ENCODE peak calls at places on chromosomes 3 and 15, in seven cellular contexts. U is fibroblast of lung, G is heart right ventricle, N is B cell, M is HFFc6, A is hepatocyte, H is BJ. K is an unnamed sample.

GRCh38 chr3:70120360-70120966 is 120.9 kb downstream of the SAMMSON start:
- DNase-seq in A (peak; percentile 78), H (no peak), G (peak; percentile 23), M (peak; percentile 25), U (peak; percentile 34), N (peak; percentile 25), K (peak; percentile 80)

GRCh38 chr15:50051811-50052419 is 67.1 kb downstream of the ATP8B4 start:
- DNase-seq in M (peak; percentile 87), N (no peak), U (peak; percentile 76), G (peak; percentile 64), A (peak; percentile 83), H (peak; percentile 28), K (no peak)

GRCh38 chr3:190345027-190345821 is 23.0 kb upstream of the CLDN1 start:
- DNase-seq in U (peak; percentile 97), G (peak; percentile 37), A (peak; percentile 49), M (peak; percentile 87), H (peak; percentile 81), N (no peak), K (no peak)

GRCh38 chr3:158748237-158748828 is 16.1 kb upstream of the RARRES1 start:
- DNase-seq in G (peak; percentile 26), H (no peak), N (no peak), U (no peak), A (no peak), M (no peak), K (peak; percentile 66)

GRCh38 chr3:171752329-171752728 is 58.0 kb downstream of the PLD1 start:
- DNase-seq in G (no peak), H (no peak), U (no peak), M (no peak), A (no peak), N (no peak), K (no peak)

GRCh38 chr15:61746589-61746988 is 313.7 kb downstream of the VPS13C start:
- DNase-seq in G (no peak), N (no peak), H (no peak), M (no peak), A (peak; percentile 16), U (no peak), K (no peak)

GRCh38 chr3:25493786-25494185 is 65.7 kb downstream of the RARB start:
- DNase-seq in H (peak; percentile 52), M (peak; percentile 4), G (no peak), U (peak; percentile 96), N (no peak), A (no peak), K (no peak)

GRCh38 chr3:150582620-150583019 is 20.5 kb upstream of the SELENOT start:
- DNase-seq in H (no peak), G (no peak), A (no peak), N (no peak), U (no peak), M (no peak), K (no peak)

GRCh38 chr3:63135362-63135761 is 142.7 kb upstream of the SYNPR start:
- DNase-seq in U (peak; percentile 86), M (no peak), A (no peak), N (no peak), H (no peak), G (no peak), K (no peak)

GRCh38 chr15:74229686-74230085 is 6.4 kb upstream of the CCDC33 start:
- DNase-seq in U (no peak), H (no peak), A (no peak), G (no peak), N (no peak), M (no peak), K (no peak)

GRCh38 chr3:187352581-187353575 is 15.3 kb upstream of the RTP4 start:
- DNase-seq in A (peak; percentile 35), U (peak; percentile 42), M (no peak), G (no peak), N (no peak), H (peak; percentile 49), K (no peak)

GRCh38 chr3:196988241-196989029 is 19.8 kb upstream of the PIGZ start:
- DNase-seq in M (no peak), A (peak; percentile 81), G (no peak), H (no peak), U (no peak), N (no peak), K (peak; percentile 83)
- TF ChIP-seq CTCF in M (peak; percentile 48), A (peak; percentile 22), G (peak; percentile 4), H (peak; percentile 12), U (no peak), N (no peak), K (peak; percentile 14)

DNA sequence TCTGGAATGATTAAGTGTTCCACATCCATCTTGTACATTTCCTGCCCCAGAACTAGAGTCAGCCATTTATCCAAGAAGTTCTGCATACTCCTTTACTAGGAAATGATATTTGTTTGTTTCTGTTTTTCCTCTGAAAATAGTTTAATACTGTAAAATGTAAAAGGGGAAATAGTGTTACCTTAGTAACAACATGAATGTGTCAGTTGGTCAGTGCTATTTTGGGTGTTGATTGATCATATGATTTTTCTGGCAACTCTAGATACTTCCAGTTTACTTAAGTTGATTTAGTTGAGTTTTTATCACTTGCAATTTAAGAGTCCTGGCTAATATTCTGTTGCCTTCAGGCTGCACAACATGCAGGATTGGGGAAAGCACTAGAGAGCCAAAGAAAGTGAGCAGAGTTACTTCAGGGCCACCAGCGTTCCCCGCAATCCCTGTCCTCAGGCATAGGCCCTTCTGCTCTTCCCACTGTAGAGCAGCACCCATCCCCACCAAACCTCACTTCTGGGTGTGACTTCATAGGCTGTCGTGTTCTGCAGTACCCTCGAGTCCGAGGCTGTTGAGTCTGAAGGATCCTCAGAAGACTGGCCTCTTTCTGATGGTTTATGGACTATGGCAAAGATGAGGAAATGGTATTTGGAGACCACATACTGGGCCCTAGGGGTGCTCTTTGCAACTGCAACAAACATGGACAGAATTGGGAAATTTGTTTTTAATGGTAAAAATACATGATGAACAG is 69.0 kb downstream of the CHD2 start:
- DNase-seq in G (no peak), U (no peak), A (no peak), H (no peak), M (no peak), N (no peak), K (no peak)
- TF ChIP-seq CTCF in G (no peak), U (peak; percentile 32), A (peak; percentile 7), H (no peak), M (peak; percentile 45), N (no peak), K (no peak)

GRCh38 chr3:153285194-153285641 is 123.2 kb downstream of the RAP2B start:
- DNase-seq in G (no peak), M (peak; percentile 31), N (no peak), A (peak; percentile 28), U (peak; percentile 22), H (no peak), K (no peak)
- TF ChIP-seq CTCF in G (peak; percentile 14), M (peak; percentile 9), N (no peak), A (no peak), U (no peak), H (peak; percentile 23), K (no peak)

GRCh38 chr15:76345269-76345879 is 8.8 kb downstream of the ISL2 start:
- DNase-seq in H (no peak), N (no peak), U (no peak), A (no peak), M (no peak), G (no peak), K (no peak)
- TF ChIP-seq CTCF in H (no peak), N (no peak), U (no peak), A (no peak), M (no peak), G (no peak), K (no peak)

GRCh38 chr15:39629376-39629775 is 48.5 kb downstream of the THBS1 start:
- DNase-seq in N (no peak), G (no peak), U (peak; percentile 63), A (peak; percentile 23), M (no peak), H (no peak), K (peak; percentile 82)

GRCh38 chr15:39628821-39629220 is 47.9 kb downstream of the THBS1 start:
- DNase-seq in G (no peak), A (no peak), H (no peak), M (no peak), U (no peak), N (no peak), K (no peak)

GRCh38 chr15:39627456-39628130 is 46.7 kb downstream of the THBS1 start:
- DNase-seq in M (no peak), G (no peak), U (no peak), N (no peak), H (no peak), A (no peak), K (no peak)

GRCh38 chr15:39629906-39630305 is 49.0 kb downstream of the THBS1 start:
- DNase-seq in G (no peak), A (no peak), M (no peak), U (peak; percentile 29), N (no peak), H (no peak), K (no peak)

GRCh38 chr15:39628131-39628482 is 47.2 kb downstream of the THBS1 start:
- DNase-seq in G (peak; percentile 48), H (no peak), U (no peak), N (no peak), M (no peak), A (no peak), K (no peak)
- TF ChIP-seq CTCF in G (peak; percentile 67), H (peak; percentile 26), U (peak; percentile 16), N (no peak), M (peak; percentile 66), A (peak; percentile 21), K (no peak)

GRCh38 chr3:111012388-111013248 is 59.0 kb upstream of the NECTIN3 start:
- DNase-seq in M (no peak), U (no peak), N (no peak), A (peak; percentile 16), H (no peak), G (no peak), K (no peak)
- TF ChIP-seq CTCF in M (no peak), U (no peak), N (no peak), A (peak; percentile 38), H (no peak), G (peak; percentile 25), K (peak; percentile 19)

K was measured in Peyer's patch.